ENCODE peak calls at places on chromosomes 4 and X, in six cellular contexts. G is NB4, C is HEK293T, E is D341Med, H is A549, A is NCI-H1417. Y is an unnamed sample.
A peak's percentile ranks its signal among the peaks of the same experiment; 100 is the strongest.

GRCh38 chrX:9538544-9539045 is 73.7 kb downstream of the TBL1X start:
- DNase-seq in C (no peak), A (peak; percentile 94), G (peak; percentile 39), E (peak; percentile 79), H (no peak), Y (no peak)

GRCh38 chrX:150648296-150648940 is 44.8 kb upstream of the MTMR1 start:
- DNase-seq in A (no peak), C (no peak), H (no peak), E (no peak), G (no peak), Y (no peak)

GRCh38 chr4:69239777-69240176 is 25.2 kb upstream of the UGT2B11 start:
- DNase-seq in A (no peak), C (no peak), G (peak; percentile 19), H (no peak), E (no peak), Y (no peak)

GRCh38 chrX:151723156-151723760 is 7.4 kb downstream of the FATE1 start:
- DNase-seq in A (no peak), E (no peak), G (peak; percentile 77), H (no peak), C (no peak), Y (no peak)

GRCh38 chr4:169996379-169997245 is 29.6 kb downstream of the MFAP3L start:
- DNase-seq in C (no peak), G (no peak), H (no peak), A (no peak), E (no peak), Y (no peak)

GRCh38 chr4:184801781-184802180 is 24.0 kb downstream of the ACSL1 start:
- DNase-seq in C (no peak), H (no peak), E (no peak), A (no peak), G (no peak), Y (no peak)

GRCh38 chrX:13051529-13052172 is 7.2 kb upstream of the FAM9C start:
- DNase-seq in G (no peak), C (no peak), H (no peak), E (no peak), A (no peak), Y (no peak)

GRCh38 chr4:81352476-81352875 is 119.2 kb downstream of the RASGEF1B start:
- DNase-seq in A (no peak), C (no peak), G (no peak), E (no peak), H (no peak), Y (peak; percentile 40)